ENCODE peak calls at places on chromosomes 2 and 18, in seven cellular contexts. E, B, R, N, J, W and H are unnamed samples.
A peak's percentile ranks its signal among the peaks of the same experiment; 100 is the strongest.

GRCh38 chr18:11947214-11948119 is 33.8 kb upstream of the IMPA2 start:
- DNase-seq in E (peak; percentile 99), B (peak; percentile 75), R (peak; percentile 93), N (peak; percentile 84), J (peak; percentile 97), W (no peak), H (peak; percentile 94)

GRCh38 chr2:205885492-205886099 is 200.4 kb downstream of the INO80D start:
- DNase-seq in E (peak; percentile 87), B (peak; percentile 96), R (no peak), N (peak; percentile 91), J (peak; percentile 85), W (peak; percentile 90), H (peak; percentile 14)

GRCh38 chr2:212777020-212777491 is 238.5 kb upstream of the ERBB4 start:
- DNase-seq in E (peak; percentile 54), B (no peak), R (no peak), N (peak; percentile 3), J (peak; percentile 66), W (peak; percentile 8), H (peak; percentile 16)

GRCh38 chr2:197888322-197888721 is 83.9 kb downstream of the PLCL1 start:
- DNase-seq in E (no peak), B (no peak), R (no peak), N (no peak), J (no peak), W (no peak), H (no peak)

GRCh38 chr2:127058246-127058580 is 48.7 kb downstream of the BIN1 start:
- DNase-seq in E (no peak), B (no peak), R (no peak), N (no peak), J (no peak), W (no peak), H (no peak)

GRCh38 chr2:102540882-102541281 is 67.9 kb downstream of the SLC9A4 start:
- DNase-seq in E (no peak), B (no peak), R (no peak), N (peak; percentile 55), J (no peak), W (no peak), H (no peak)

GRCh38 chr2:76688732-76689131 is 833.4 kb downstream of the LRRTM4 start:
- DNase-seq in E (no peak), B (no peak), R (no peak), N (no peak), J (no peak), W (no peak), H (no peak)

GRCh38 chr2:109562421-109562820 is 51.3 kb downstream of the SEPTIN10 start:
- DNase-seq in E (no peak), B (no peak), R (no peak), N (no peak), J (peak; percentile 80), W (no peak), H (no peak)

GRCh38 chr2:6081955-6082354 is 389.8 kb downstream of the SOX11 start:
- DNase-seq in E (no peak), B (no peak), R (no peak), N (no peak), J (no peak), W (no peak), H (no peak)

GRCh38 chr2:65265090-65266045 is 37.7 kb downstream of the ACTR2 start:
- DNase-seq in E (peak; percentile 91), B (no peak), R (peak; percentile 57), N (peak; percentile 43), J (peak; percentile 82), W (peak; percentile 39), H (no peak)